ENCODE peak calls at places on chromosomes 4 and X, in five cellular contexts. A, Z, L, V and I are unnamed samples.

GRCh38 chrX:65668362-65669310 is 1.2 kb downstream of the MSN start:
- DNase-seq in A (no peak), Z (peak), L (peak), V (peak), I (peak)

GRCh38 chrX:47585273-47585672 is 3.0 kb downstream of the TIMP1 start:
- DNase-seq in A (no peak), Z (no peak), L (no peak), V (peak), I (no peak)

GRCh38 chrX:10450229-10450958 is 170.0 kb downstream of the MID1 start:
- DNase-seq in A (no peak), Z (peak), L (no peak), V (peak), I (no peak)

GRCh38 chr4:45455217-45455616 is 668.6 kb downstream of the GABRG1 start:
- DNase-seq in A (no peak), Z (no peak), L (no peak), V (no peak), I (no peak)

GRCh38 chrX:151920530-151920929 is 7.8 kb downstream of the MAGEA4 start:
- DNase-seq in A (no peak), Z (no peak), L (no peak), V (no peak), I (no peak)

GRCh38 chr4:147737623-147738022 is 5.7 kb downstream of the ARHGAP10 start:
- DNase-seq in A (peak), Z (no peak), L (no peak), V (no peak), I (no peak)

GRCh38 chr4:146302833-146303232 is 88.5 kb downstream of the REELD1 start:
- DNase-seq in A (no peak), Z (no peak), L (no peak), V (no peak), I (no peak)

GRCh38 chr4:93303440-93303839 is 525.1 kb upstream of the ATOH1 start:
- DNase-seq in A (no peak), Z (no peak), L (no peak), V (no peak), I (no peak)

GRCh38 chrX:116436358-116436816 is at the start of gene SLC6A14:
- DNase-seq in A (no peak), Z (peak), L (no peak), V (no peak), I (no peak)

GRCh38 chr4:55819634-55820033 is at the start of gene EXOC1L:
- DNase-seq in A (no peak), Z (no peak), L (no peak), V (no peak), I (no peak)

GRCh38 chr4:99404595-99405287 is 30.4 kb downstream of the ADH7 start:
- DNase-seq in A (no peak), Z (peak), L (no peak), V (peak), I (peak)

GRCh38 chr4:86788826-86789225 is 60.4 kb downstream of the SLC10A6 start:
- DNase-seq in A (no peak), Z (no peak), L (no peak), V (no peak), I (no peak)